ENCODE peak calls at places on chromosomes 3 and 15, in seven cellular contexts. N, V, S, F, I, C and M are unnamed samples. For H3K4me1 and H3K9me3, the result is how much of the 10 kb centered on the place peaks cover.

GRCh38 chr3:110620118-110620517 is 451.5 kb upstream of the NECTIN3 start:
- DNase-seq in N (no peak), V (no peak), S (no peak), F (no peak), I (no peak), C (no peak), M (no peak)

GRCh38 chr3:143652118-143652517 is 196.2 kb downstream of the SLC9A9 start:
- DNase-seq in N (no peak), V (no peak), S (no peak), F (no peak), I (no peak), C (no peak), M (no peak)

GRCh38 chr15:77440378-77440999 is 19.8 kb downstream of the HMG20A start:
- DNase-seq in N (peak), V (peak), S (peak), F (no peak), I (no peak), C (no peak), M (no peak)

GRCh38 chr15:48367483-48367882 is 36.3 kb downstream of the DUT start:
- DNase-seq in N (no peak), V (no peak), S (peak), F (no peak), I (no peak), C (no peak), M (no peak)

GRCh38 chr15:64775551-64776401 is at the start of gene RBPMS2:
- DNase-seq in N (peak), V (peak), S (peak), F (no peak), I (no peak), C (no peak), M (no peak)

GRCh38 chr3:160136421-160136820 is 88.8 kb upstream of the C3orf80 start:
- DNase-seq in N (no peak), V (no peak), S (no peak), F (no peak), I (no peak), C (no peak), M (no peak)

GRCh38 chr3:96331341-96331740 is 483.1 kb upstream of the EPHA6 start:
- DNase-seq in N (peak), V (no peak), S (no peak), F (no peak), I (no peak), C (no peak), M (peak)

GRCh38 chr3:32460031-32460749 is 42.5 kb downstream of the CMTM6 start:
- DNase-seq in N (no peak), V (no peak), S (no peak), F (no peak), I (peak), C (no peak), M (no peak)

GRCh38 chr3:120450261-120450913 is 405 bp downstream of the FSTL1 start:
- DNase-seq in N (peak), V (no peak), S (peak), F (peak), I (peak), C (no peak), M (no peak)

GRCh38 chr3:5192568-5193319 is 5.2 kb downstream of the EDEM1 start:
- DNase-seq in N (no peak), V (no peak), S (no peak), F (no peak), I (no peak), C (peak), M (no peak)

GRCh38 chr3:107429330-107430181 is 52.3 kb downstream of the CCDC54 start:
- DNase-seq in N (peak), V (peak), S (peak), F (peak), I (peak), C (peak), M (peak)

GRCh38 chr3:36840453-36840921 is 76.1 kb upstream of the DCLK3 start:
- DNase-seq in N (peak), V (no peak), S (peak), F (no peak), I (no peak), C (no peak), M (no peak)

GRCh38 chr15:74657846-74658245 is 38.0 kb downstream of the EDC3 start:
- DNase-seq in N (peak), V (peak), S (peak), F (no peak), I (no peak), C (no peak), M (no peak)

GRCh38 chr15:30962079-30962478 is 29.3 kb downstream of the MTMR10 start:
- DNase-seq in N (no peak), V (no peak), S (no peak), F (no peak), I (no peak), C (no peak), M (no peak)

GRCh38 chr3:15667484-15667883 is 65.9 kb downstream of the BTD start:
- DNase-seq in N (no peak), V (no peak), S (no peak), F (no peak), I (no peak), C (no peak), M (no peak)

GRCh38 chr3:126732281-126733060 is 28.4 kb downstream of the CHCHD6 start:
- DNase-seq in N (no peak), V (peak), S (peak), F (no peak), I (no peak), C (no peak), M (no peak)

GRCh38 chr3:38616658-38617057 is 32.8 kb downstream of the SCN5A start:
- DNase-seq in N (no peak), V (no peak), S (no peak), F (no peak), I (no peak), C (no peak), M (no peak)

GRCh38 chr3:89165636-89166312 is 58.4 kb downstream of the EPHA3 start:
- DNase-seq in N (no peak), V (no peak), S (no peak), F (no peak), I (peak), C (no peak), M (no peak)

GRCh38 chr15:52558196-52558595 is 10.6 kb downstream of the ARPP19 start:
- DNase-seq in N (peak), V (peak), S (peak), F (no peak), I (no peak), C (peak), M (no peak)

GRCh38 chr3:45950686-45951600 is 7.7 kb downstream of the CXCR6 start:
- DNase-seq in N (no peak), V (no peak), S (no peak), F (no peak), I (no peak), C (no peak), M (no peak)

GRCh38 chr15:55791576-55792400 is 48.8 kb upstream of the PRTG start:
- DNase-seq in N (peak), V (peak), S (peak), F (no peak), I (no peak), C (peak), M (no peak)

GRCh38 chr15:31511707-31512310 is 185.2 kb downstream of the KLF13 start:
- DNase-seq in N (no peak), V (no peak), S (no peak), F (no peak), I (no peak), C (peak), M (no peak)

GRCh38 chr3:140863481-140864084 is 78.1 kb upstream of the SLC25A36 start:
- DNase-seq in N (peak), V (peak), S (peak), F (peak), I (peak), C (peak), M (peak)

GRCh38 chr3:69411331-69411730 is 25.4 kb upstream of the FRMD4B start:
- DNase-seq in N (peak), V (peak), S (peak), F (peak), I (no peak), C (no peak), M (no peak)

GRCh38 chr3:165895919-165896318 is 58.7 kb upstream of the BCHE start:
- DNase-seq in N (no peak), V (no peak), S (no peak), F (peak), I (peak), C (no peak), M (peak)

GRCh38 chr3:27607370-27607769 is 114.8 kb downstream of the EOMES start:
- DNase-seq in N (no peak), V (no peak), S (peak), F (peak), I (no peak), C (no peak), M (no peak)

GRCh38 chr15:77715860-77716259 is 83.1 kb upstream of the LINGO1 start:
- DNase-seq in N (no peak), V (no peak), S (no peak), F (no peak), I (no peak), C (no peak), M (no peak)

GRCh38 chr3:155038203-155038554 is 41.9 kb upstream of the MME start:
- DNase-seq in N (no peak), V (no peak), S (no peak), F (no peak), I (no peak), C (no peak), M (no peak)

GRCh38 chr3:126472277-126473006 is 3.2 kb downstream of the ZXDC start:
- DNase-seq in N (peak), V (peak), S (peak), F (peak), I (no peak), C (peak), M (peak)

GRCh38 chr3:125055913-125056705 is at the start of gene HEG1:
- DNase-seq in N (peak), V (peak), S (peak), F (peak), I (peak), C (peak), M (peak)

GRCh38 chr15:48221261-48221660 is 15.2 kb downstream of the SLC12A1 start:
- DNase-seq in N (no peak), V (no peak), S (no peak), F (no peak), I (no peak), C (no peak), M (no peak)

DNA sequence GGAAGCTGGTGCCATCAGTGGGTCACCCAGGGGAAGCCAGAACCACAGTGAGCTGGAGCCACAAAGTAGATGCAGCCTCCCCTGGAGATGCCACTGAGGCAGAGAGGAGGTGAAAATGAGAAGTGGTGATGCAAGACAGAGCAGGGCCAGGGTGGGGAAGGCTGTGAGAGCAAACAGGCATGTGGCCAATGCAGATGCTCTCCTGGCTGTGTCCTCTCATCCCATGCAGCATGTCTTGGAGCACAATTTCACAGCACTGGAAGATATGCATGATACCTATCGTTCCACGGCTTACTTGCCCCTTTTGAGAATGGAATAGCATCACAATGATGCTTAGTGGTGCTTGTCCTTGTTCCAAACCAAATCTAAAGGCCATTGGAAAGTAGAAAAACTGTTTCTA is 126.3 kb downstream of the ABHD5 start:
- DNase-seq in N (no peak), V (no peak), S (no peak), F (no peak), I (no peak), C (no peak), M (no peak)
- H3K4me1 ChIP-seq in N (under half), V (under half), S (under half), F (under half), I (under half), C (under half), M (under half)

DNA sequence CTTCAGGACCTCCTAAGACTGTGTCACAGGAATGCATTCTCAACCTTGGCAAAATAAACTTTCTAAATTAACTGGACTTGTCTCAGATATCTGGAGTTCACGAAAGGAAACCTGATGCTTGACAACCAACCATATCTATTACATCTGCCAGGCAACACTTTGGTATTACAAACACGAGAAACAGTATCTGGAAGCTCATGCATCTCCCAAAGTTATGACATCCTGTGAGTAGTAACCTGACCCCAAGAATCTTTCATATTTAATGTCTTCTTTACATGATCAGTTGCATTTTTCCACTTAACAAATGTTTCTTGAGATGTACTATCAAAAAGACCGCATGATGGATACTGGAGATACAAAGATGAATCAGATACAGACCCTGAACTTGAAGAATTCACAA is 465.3 kb upstream of the AGTR1 start:
- DNase-seq in N (peak), V (no peak), S (no peak), F (no peak), I (no peak), C (no peak), M (no peak)
- H3K9me3 ChIP-seq in N (under half), V (under half), S (under half), F (under half), I (under half), C (under half), M (under half)

GRCh38 chr15:94262201-94262600 is 30.8 kb downstream of the MCTP2 start:
- DNase-seq in N (peak), V (no peak), S (no peak), F (no peak), I (no peak), C (no peak), M (no peak)

GRCh38 chr15:94259121-94259776 is 27.9 kb downstream of the MCTP2 start:
- DNase-seq in N (peak), V (peak), S (peak), F (no peak), I (no peak), C (no peak), M (no peak)

GRCh38 chr15:94259863-94260262 is 28.5 kb downstream of the MCTP2 start:
- DNase-seq in N (no peak), V (no peak), S (no peak), F (no peak), I (no peak), C (no peak), M (no peak)

GRCh38 chr15:94255540-94255939 is 24.2 kb downstream of the MCTP2 start:
- DNase-seq in N (peak), V (no peak), S (no peak), F (no peak), I (no peak), C (peak), M (no peak)

DNA sequence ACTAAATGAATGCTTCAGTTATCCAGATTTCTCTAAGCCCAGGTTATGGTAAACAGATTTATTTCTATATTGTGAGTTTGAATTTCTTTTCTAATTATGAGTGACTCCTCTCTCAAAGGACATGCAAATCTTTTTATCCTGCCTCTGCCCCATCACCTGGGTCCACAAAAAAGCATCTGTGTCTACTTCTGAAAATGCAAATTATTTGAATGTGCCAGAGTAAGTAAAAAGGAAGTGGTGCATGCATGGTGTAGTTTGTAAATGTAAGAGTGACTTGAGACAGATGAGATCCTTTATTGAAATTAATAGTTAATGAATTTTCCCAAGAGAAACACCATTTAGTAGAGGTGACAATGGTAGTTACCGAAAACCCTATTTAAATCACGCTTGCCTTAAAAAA is 26.9 kb downstream of the MCTP2 start:
- DNase-seq in N (no peak), V (no peak), S (no peak), F (no peak), I (no peak), C (no peak), M (no peak)
- H3K4me1 ChIP-seq in N (under half), V (under half), S (under half), F (under half), I (under half), C (under half), M (under half)

GRCh38 chr3:7207928-7208327 is 347.0 kb downstream of the GRM7 start:
- DNase-seq in N (no peak), V (no peak), S (no peak), F (no peak), I (no peak), C (no peak), M (no peak)

GRCh38 chr3:7204848-7205156 is 343.9 kb downstream of the GRM7 start:
- DNase-seq in N (no peak), V (no peak), S (no peak), F (no peak), I (no peak), C (no peak), M (no peak)

GRCh38 chr3:7209098-7209497 is 348.2 kb downstream of the GRM7 start:
- DNase-seq in N (no peak), V (no peak), S (no peak), F (no peak), I (no peak), C (no peak), M (no peak)

GRCh38 chr3:7205535-7206331 is 344.8 kb downstream of the GRM7 start:
- DNase-seq in N (no peak), V (no peak), S (no peak), F (no peak), I (no peak), C (no peak), M (no peak)

DNA sequence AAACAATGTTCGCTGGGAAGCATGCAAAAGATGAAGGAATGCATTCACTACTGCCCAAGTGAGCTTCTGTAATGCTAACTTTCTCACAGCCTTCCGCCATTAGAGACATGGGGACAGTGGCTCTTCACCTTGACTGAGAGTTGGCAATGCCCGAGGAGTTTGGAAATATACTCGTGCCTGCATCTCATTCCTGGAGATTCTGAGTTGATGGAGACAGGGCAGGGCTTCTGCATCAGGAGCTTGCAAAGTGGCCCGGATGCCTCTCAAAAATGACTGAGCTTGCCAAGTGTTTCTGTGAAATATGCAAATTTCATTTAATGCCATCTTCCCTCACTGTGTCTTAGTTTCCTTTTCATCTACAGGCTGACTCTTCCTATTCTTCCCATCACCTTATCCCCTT is 346.2 kb downstream of the GRM7 start:
- DNase-seq in N (no peak), V (no peak), S (no peak), F (no peak), I (no peak), C (no peak), M (no peak)
- H3K9me3 ChIP-seq in N (under half), V (under half), S (under half), F (under half), I (under half), C (under half), M (under half)

GRCh38 chr15:67179411-67179995 is 75.0 kb downstream of the AAGAB start:
- DNase-seq in N (no peak), V (no peak), S (no peak), F (no peak), I (no peak), C (no peak), M (no peak)
- H3K4me1 ChIP-seq in N (half or more), V (half or more), S (under half), F (under half), I (under half), C (under half), M (half or more)

DNA sequence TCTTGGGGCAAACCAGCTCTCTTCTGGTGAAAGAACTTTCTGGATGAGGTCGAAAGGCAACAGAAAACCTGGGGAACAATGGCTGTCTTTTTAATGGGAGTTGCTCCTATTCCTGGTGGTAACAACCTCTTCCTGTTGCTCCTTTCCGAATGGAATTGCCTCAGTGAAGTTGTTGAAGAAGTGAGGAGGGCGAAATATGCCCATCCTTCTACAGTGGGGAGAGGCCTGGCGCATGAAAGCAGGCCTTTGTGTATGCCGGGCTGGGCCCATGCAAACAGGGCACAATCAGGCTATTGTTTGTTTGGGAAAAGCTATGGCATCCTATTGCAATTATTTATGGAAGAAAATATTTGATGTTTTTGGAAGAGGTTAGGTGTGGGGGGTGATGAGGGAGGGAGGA is 166.9 kb downstream of the IGF1R start:
- DNase-seq in N (no peak), V (no peak), S (no peak), F (no peak), I (no peak), C (no peak), M (no peak)
- H3K9me3 ChIP-seq in N (under half), V (under half), S (under half), F (under half), I (under half), C (under half), M (under half)

GRCh38 chr3:71492969-71493368 is 90.6 kb downstream of the FOXP1 start:
- DNase-seq in N (no peak), V (no peak), S (no peak), F (no peak), I (no peak), C (no peak), M (no peak)

GRCh38 chr3:71490692-71491091 is 92.8 kb downstream of the FOXP1 start:
- DNase-seq in N (no peak), V (no peak), S (no peak), F (no peak), I (no peak), C (no peak), M (no peak)

GRCh38 chr3:71491141-71491752 is 92.3 kb downstream of the FOXP1 start:
- DNase-seq in N (no peak), V (no peak), S (no peak), F (no peak), I (no peak), C (no peak), M (no peak)

GRCh38 chr3:71493372-71493771 is 90.2 kb downstream of the FOXP1 start:
- DNase-seq in N (no peak), V (no peak), S (no peak), F (no peak), I (no peak), C (no peak), M (no peak)

DNA sequence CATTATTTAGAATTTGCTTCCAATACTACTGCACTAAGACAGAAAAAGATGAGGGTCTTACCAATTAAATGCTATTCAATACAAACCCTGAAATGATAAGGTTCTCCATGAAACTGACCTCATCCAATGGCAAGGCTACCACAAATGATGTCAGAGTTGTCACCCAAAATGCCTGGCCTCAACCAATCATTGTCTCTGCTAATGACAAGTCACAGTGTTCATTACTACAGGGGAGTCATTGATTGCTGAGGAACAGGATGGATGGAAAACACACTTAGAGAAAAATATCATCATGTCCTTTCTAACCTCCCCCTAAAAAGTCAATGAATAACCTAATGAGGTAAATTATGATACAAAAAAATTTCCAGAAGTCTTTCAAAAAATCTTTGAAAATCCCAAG is 91.0 kb downstream of the FOXP1 start:
- DNase-seq in N (no peak), V (no peak), S (no peak), F (no peak), I (no peak), C (no peak), M (no peak)
- H3K4me1 ChIP-seq in N (under half), V (under half), S (under half), F (under half), I (under half), C (under half), M (under half)